ENCODE peak calls at places on chromosomes 13 and 19, in four cellular contexts. S is fibroblast of lung, J is GM23248, C is neural progenitor cell. O is an unnamed sample.

GRCh38 chr13:112466132-112467025 is 90.2 kb downstream of the SPACA7 start:
- DNase-seq in S (no peak), J (no peak), C (no peak), O (no peak)

GRCh38 chr13:114140131-114140908 is 7.9 kb upstream of the RASA3 start:
- DNase-seq in S (no peak), J (no peak), C (no peak), O (no peak)

GRCh38 chr13:24064258-24064860 is 96.2 kb upstream of the SPATA13 start:
- DNase-seq in S (no peak), J (no peak), C (no peak), O (no peak)

GRCh38 chr19:18114483-18114882 is 16.9 kb downstream of the MAST3 start:
- DNase-seq in S (no peak), J (no peak), C (no peak), O (no peak)

GRCh38 chr19:44718441-44719261 is 19.7 kb downstream of the CEACAM16 start:
- DNase-seq in S (peak; percentile 73), J (no peak), C (peak; percentile 55), O (peak; percentile 81)

GRCh38 chr19:49954092-49954825 is 6.7 kb downstream of the SIGLEC11 start:
- DNase-seq in S (no peak), J (peak; percentile 27), C (no peak), O (no peak)

GRCh38 chr13:67230774-67231480 is 791 bp upstream of the PCDH9 start:
- DNase-seq in S (peak; percentile 77), J (peak; percentile 72), C (peak; percentile 81), O (peak; percentile 82)

GRCh38 chr13:72379581-72379980 is 347.8 kb downstream of the MZT1 start:
- DNase-seq in S (peak; percentile 46), J (no peak), C (no peak), O (no peak)

GRCh38 chr13:25371608-25372274 is at the start of gene ATP8A2:
- DNase-seq in S (peak; percentile 5), J (peak; percentile 21), C (peak; percentile 78), O (peak; percentile 30)

GRCh38 chr13:52195052-52195837 is 35.8 kb upstream of the NEK3 start:
- DNase-seq in S (peak; percentile 80), J (peak; percentile 75), C (peak; percentile 20), O (peak; percentile 14)

GRCh38 chr19:13463296-13463695 is 43.0 kb downstream of the CACNA1A start:
- DNase-seq in S (peak; percentile 6), J (peak; percentile 35), C (peak; percentile 81), O (peak; percentile 22)

GRCh38 chr19:1610579-1610978 is 5.3 kb upstream of the UQCR11 start:
- DNase-seq in S (no peak), J (no peak), C (no peak), O (no peak)

GRCh38 chr19:23992348-23992747 is 77.7 kb downstream of the ZNF726 start:
- DNase-seq in S (no peak), J (no peak), C (no peak), O (no peak)

GRCh38 chr19:16260160-16260793 is 62.6 kb downstream of the AP1M1 start:
- DNase-seq in S (no peak), J (no peak), C (no peak), O (no peak)

GRCh38 chr19:16258440-16258903 is 60.8 kb downstream of the AP1M1 start:
- DNase-seq in S (no peak), J (no peak), C (no peak), O (no peak)

GRCh38 chr19:16259385-16260159 is 61.9 kb downstream of the AP1M1 start:
- DNase-seq in S (no peak), J (no peak), C (no peak), O (no peak)

GRCh38 chr19:16254851-16255408 is 57.2 kb downstream of the AP1M1 start:
- DNase-seq in S (no peak), J (no peak), C (no peak), O (no peak)

GRCh38 chr19:16257509-16258002 is 59.8 kb downstream of the AP1M1 start:
- DNase-seq in S (no peak), J (no peak), C (no peak), O (no peak)
- H3K4me1 ChIP-seq in S (peaks cover 2% of the 10 kb centered on the region), J (no peaks in the 10 kb centered on the region), C (no peaks in the 10 kb centered on the region), O (peaks cover 12% of the 10 kb centered on the region)

GRCh38 chr19:55473613-55474012 is 2.8 kb upstream of the ZNF628 start:
- DNase-seq in S (peak; percentile 42), J (peak; percentile 38), C (peak; percentile 49), O (no peak)
- H2AFZ ChIP-seq in S (no peak overlapping the region), J (no peak overlapping the region), C (peak overlapping the region; percentile 39), O (no peak overlapping the region)

DNA sequence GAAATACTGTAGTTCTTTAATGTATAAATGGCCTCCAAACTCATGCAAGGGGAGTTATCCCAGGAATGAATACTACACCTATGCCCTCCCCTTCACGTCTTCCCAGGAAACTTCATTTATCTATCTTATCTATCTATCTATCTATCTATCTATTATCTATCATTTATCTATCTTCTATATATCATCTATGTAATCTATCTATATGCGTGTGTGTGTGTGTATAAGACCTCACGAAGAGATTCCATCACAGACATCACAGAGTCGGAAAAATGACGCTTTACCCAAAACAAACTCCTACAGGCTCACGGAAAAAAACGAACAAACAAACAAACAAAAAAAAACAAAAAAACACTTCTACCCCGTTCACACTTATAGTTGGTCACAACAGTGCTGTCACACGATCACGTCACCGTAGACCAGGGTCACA is 486 bp downstream of the ZNF529 start:
- DNase-seq in S (no peak), J (no peak), C (no peak), O (no peak)
- H3K36me3 ChIP-seq in S (peaks cover 2% of the 10 kb centered on the region), J (peaks cover 8% of the 10 kb centered on the region), C (no peaks in the 10 kb centered on the region), O (no peaks in the 10 kb centered on the region)

GRCh38 chr13:95133498-95133897 is 167.8 kb downstream of the ABCC4 start:
- DNase-seq in S (no peak), J (no peak), C (no peak), O (no peak)
- H3K4me1 ChIP-seq in S (no peaks in the 10 kb centered on the region), J (no peaks in the 10 kb centered on the region), C (peaks cover 4% of the 10 kb centered on the region), O (no peaks in the 10 kb centered on the region)

DNA sequence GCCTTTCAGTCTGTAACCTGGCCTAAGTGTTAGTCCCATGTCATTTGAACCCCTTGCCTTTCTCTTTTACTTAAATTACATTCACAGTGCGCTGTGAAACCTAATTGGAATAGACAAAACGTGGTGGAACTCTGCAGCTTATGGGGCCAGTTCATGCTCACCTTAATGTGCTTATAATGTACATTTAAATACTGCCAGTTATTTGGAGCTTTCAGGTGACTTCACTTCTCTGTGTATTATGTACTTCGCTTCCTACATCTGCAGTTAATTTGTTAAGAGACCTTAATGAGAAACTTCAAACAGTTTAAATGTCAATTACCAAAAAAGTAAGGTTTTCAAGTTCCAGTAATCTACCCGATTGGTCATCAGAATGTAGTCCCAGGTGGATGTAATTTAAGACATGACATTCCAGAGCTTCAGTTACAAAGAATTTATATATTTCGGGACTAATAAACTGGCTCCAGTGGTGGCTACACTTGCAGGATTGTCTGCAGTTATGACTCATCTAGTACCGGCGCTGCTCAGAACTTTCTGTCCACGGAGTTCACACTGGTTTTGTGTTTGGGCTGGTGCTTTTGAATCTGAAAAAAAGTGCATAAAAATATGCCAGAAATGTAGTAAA is 125.3 kb downstream of the TM9SF2 start:
- DNase-seq in S (peak; percentile 64), J (peak; percentile 87), C (peak; percentile 18), O (no peak)
- H2AFZ ChIP-seq in S (no peak overlapping the region), J (peak overlapping the region; percentile 6), C (no peak overlapping the region), O (no peak overlapping the region)

GRCh38 chr19:5608271-5608666 is 14.3 kb downstream of the SAFB2 start:
- DNase-seq in S (no peak), J (no peak), C (no peak), O (no peak)
- H3K36me3 ChIP-seq in S (peaks cover 18% of the 10 kb centered on the region), J (peaks cover 81% of the 10 kb centered on the region), C (peaks cover 7% of the 10 kb centered on the region), O (no peaks in the 10 kb centered on the region)

GRCh38 chr13:75521956-75522355 is 15.7 kb downstream of the COMMD6 start:
- DNase-seq in S (no peak), J (no peak), C (no peak), O (no peak)
- H3K4me1 ChIP-seq in S (no peaks in the 10 kb centered on the region), J (peaks cover 11% of the 10 kb centered on the region), C (no peaks in the 10 kb centered on the region), O (no peaks in the 10 kb centered on the region)

GRCh38 chr19:6110360-6110977 is at the start of gene RFX2:
- DNase-seq in S (peak; percentile 97), J (peak; percentile 100), C (peak; percentile 100), O (peak; percentile 100)
- H2AFZ ChIP-seq in S (peak within 1 kb of the TSS; percentile 52), J (peak within 1 kb of the TSS; percentile 65), C (no peak within 1 kb of the TSS), O (peak within 1 kb of the TSS; percentile 43)

GRCh38 chr13:36323951-36324566 is 22.1 kb downstream of the SPART start:
- DNase-seq in S (peak; percentile 60), J (no peak), C (no peak), O (no peak)

GRCh38 chr13:36328821-36329220 is 17.4 kb downstream of the SPART start:
- DNase-seq in S (no peak), J (no peak), C (no peak), O (no peak)

GRCh38 chr13:36332986-36333385 is 13.2 kb downstream of the SPART start:
- DNase-seq in S (peak; percentile 38), J (peak; percentile 66), C (no peak), O (no peak)

GRCh38 chr13:36325912-36326311 is 20.3 kb downstream of the SPART start:
- DNase-seq in S (no peak), J (no peak), C (peak; percentile 21), O (no peak)

DNA sequence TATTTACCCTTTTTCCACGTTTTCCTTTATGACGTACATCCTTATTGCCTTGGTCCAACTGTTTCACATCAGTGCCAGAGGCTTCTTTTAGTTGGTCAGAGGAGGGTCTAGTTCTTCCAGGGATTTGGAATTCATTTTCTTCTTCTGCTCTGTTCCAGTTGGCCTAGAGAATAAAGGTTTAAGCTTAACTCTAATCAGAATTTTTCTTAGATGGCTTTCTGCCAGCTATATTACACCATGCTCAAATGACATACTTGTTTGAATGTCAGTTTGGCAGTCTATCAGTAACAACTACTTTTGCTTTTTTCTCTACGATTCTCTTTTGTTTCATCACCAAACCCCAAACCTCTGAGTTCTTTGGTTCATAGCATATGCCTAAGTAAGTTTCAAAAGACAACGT is 16.8 kb downstream of the SPART start:
- DNase-seq in S (no peak), J (no peak), C (no peak), O (no peak)
- H3K36me3 ChIP-seq in S (peaks cover 6% of the 10 kb centered on the region), J (peaks cover 60% of the 10 kb centered on the region), C (peaks cover 5% of the 10 kb centered on the region), O (no peaks in the 10 kb centered on the region)

GRCh38 chr13:99357149-99357596 is 50.0 kb upstream of the GPR183 start:
- DNase-seq in S (peak; percentile 89), J (peak; percentile 77), C (no peak), O (no peak)
- H3K4me1 ChIP-seq in S (peaks cover 8% of the 10 kb centered on the region), J (peaks cover 21% of the 10 kb centered on the region), C (peaks cover 10% of the 10 kb centered on the region), O (no peaks in the 10 kb centered on the region)

O was measured in hepatocyte.